ENCODE peak calls at places on chromosomes 7 and 10, in ten cellular contexts. S, T, U, E, D, O, A, Y, B and W are unnamed samples.
A peak's percentile ranks its signal among the peaks of the same experiment; 100 is the strongest.

GRCh38 chr7:53350241-53350640 is 314.8 kb downstream of the POM121L12 start:
- DNase-seq in S (no peak), T (no peak), U (no peak), E (peak; percentile 70), D (no peak), O (no peak), A (no peak), Y (peak; percentile 77), B (peak; percentile 18), W (no peak)

GRCh38 chr10:94315975-94316464 is 46.7 kb downstream of the NOC3L start:
- DNase-seq in S (no peak), T (no peak), U (no peak), E (no peak), D (no peak), O (no peak), A (no peak), Y (no peak), B (no peak), W (no peak)

GRCh38 chr7:101126651-101127459 is at the start of gene SERPINE1:
- DNase-seq in S (peak; percentile 96), T (no peak), U (peak; percentile 73), E (no peak), D (peak; percentile 64), O (peak; percentile 51), A (peak; percentile 95), Y (peak; percentile 97), B (peak; percentile 44), W (no peak)

GRCh38 chr10:78299861-78300453 is 266.3 kb downstream of the RPS24 start:
- DNase-seq in S (peak; percentile 75), T (no peak), U (peak; percentile 10), E (peak; percentile 15), D (no peak), O (no peak), A (no peak), Y (peak; percentile 39), B (no peak), W (no peak)

GRCh38 chr7:83541187-83541960 is 107.6 kb downstream of the SEMA3E start:
- DNase-seq in S (no peak), T (no peak), U (no peak), E (no peak), D (no peak), O (no peak), A (no peak), Y (no peak), B (no peak), W (no peak)

GRCh38 chr10:48606530-48607355 is 1.9 kb upstream of the ARHGAP22 start:
- DNase-seq in S (peak; percentile 72), T (no peak), U (no peak), E (no peak), D (no peak), O (no peak), A (peak; percentile 74), Y (no peak), B (no peak), W (no peak)

GRCh38 chr7:115447495-115447894 is 525.6 kb downstream of the MDFIC start:
- DNase-seq in S (no peak), T (no peak), U (no peak), E (no peak), D (no peak), O (no peak), A (no peak), Y (no peak), B (no peak), W (no peak)

GRCh38 chr10:79454259-79454658 is 8.8 kb upstream of the ZCCHC24 start:
- DNase-seq in S (peak; percentile 84), T (no peak), U (no peak), E (no peak), D (no peak), O (no peak), A (no peak), Y (no peak), B (no peak), W (no peak)

GRCh38 chr10:14200645-14201534 is 129.8 kb downstream of the FRMD4A start:
- DNase-seq in S (no peak), T (no peak), U (peak; percentile 14), E (peak; percentile 52), D (no peak), O (no peak), A (no peak), Y (no peak), B (peak; percentile 29), W (no peak)

GRCh38 chr7:90312745-90313144 is 8.4 kb downstream of the FAM237B start:
- DNase-seq in S (no peak), T (no peak), U (no peak), E (peak; percentile 27), D (no peak), O (no peak), A (no peak), Y (peak; percentile 46), B (no peak), W (no peak)

GRCh38 chr10:103021897-103022286 is 103.8 kb downstream of the CNNM2 start:
- DNase-seq in S (no peak), T (no peak), U (no peak), E (no peak), D (no peak), O (no peak), A (no peak), Y (no peak), B (no peak), W (no peak)

GRCh38 chr10:8049151-8049873 is 5.2 kb upstream of the GATA3 start:
- DNase-seq in S (no peak), T (no peak), U (no peak), E (peak; percentile 82), D (peak; percentile 38), O (no peak), A (peak; percentile 65), Y (no peak), B (no peak), W (peak; percentile 84)